ENCODE peak calls at places on chromosomes 4 and X, in nine cellular contexts. N is Peyer's patch, I is thyroid gland, G is right lobe of liver, X is transverse colon, L is IMR-90, F is ovary, U is adrenal gland, M is A549. H is an unnamed sample.
A peak's percentile ranks its signal among the peaks of the same experiment; 100 is the strongest.

GRCh38 chr4:156581693-156582092 is 389.9 kb downstream of the PDGFC start:
- DNase-seq in X (no peak), N (no peak), I (no peak), U (no peak), L (no peak), M (no peak), F (no peak), G (no peak), H (no peak)

GRCh38 chr4:133081246-133081645 is 67.8 kb upstream of the PCDH10 start:
- DNase-seq in G (no peak), L (no peak), I (no peak), X (no peak), U (no peak), M (no peak), F (no peak), N (no peak), H (no peak)

GRCh38 chr4:17623451-17624001 is 9.1 kb downstream of the MED28 start:
- DNase-seq in G (no peak), F (no peak), X (no peak), M (no peak), U (peak; percentile 47), N (no peak), I (no peak), L (peak; percentile 68), H (no peak)

GRCh38 chr4:80812145-80812544 is 218.4 kb upstream of the BMP3 start:
- DNase-seq in I (no peak), M (no peak), N (no peak), F (no peak), X (no peak), U (no peak), L (no peak), G (no peak), H (no peak)

GRCh38 chr4:17368408-17368807 is 143.5 kb downstream of the QDPR start:
- DNase-seq in M (no peak), N (no peak), G (no peak), X (no peak), I (no peak), U (no peak), F (no peak), L (no peak), H (no peak)

GRCh38 chrX:134571831-134572230 is 86.4 kb downstream of the PLAC1 start:
- DNase-seq in L (no peak), G (no peak), N (no peak), X (no peak), F (no peak), U (no peak), M (no peak), I (no peak), H (no peak)

GRCh38 chrX:39903343-39903742 is 194.4 kb downstream of the BCOR start:
- DNase-seq in X (no peak), N (no peak), G (no peak), F (no peak), L (peak; percentile 75), I (no peak), U (no peak), M (no peak), H (no peak)

GRCh38 chr4:80173387-80173786 is 23.9 kb upstream of the PRDM8 start:
- DNase-seq in L (peak; percentile 88), F (no peak), M (no peak), G (no peak), I (no peak), X (no peak), N (no peak), U (no peak), H (no peak)

GRCh38 chr4:44727471-44727870 is 1.1 kb upstream of the GNPDA2 start:
- DNase-seq in G (no peak), L (no peak), F (no peak), U (no peak), M (no peak), N (no peak), I (no peak), X (no peak), H (no peak)

GRCh38 chr4:44725166-44725565 is 1.2 kb downstream of the GNPDA2 start:
- DNase-seq in L (peak; percentile 5), I (no peak), G (no peak), U (no peak), F (no peak), M (no peak), N (no peak), X (no peak), H (no peak)

GRCh38 chr4:44722001-44722400 is 4.4 kb downstream of the GNPDA2 start:
- DNase-seq in G (no peak), U (no peak), I (no peak), F (no peak), X (no peak), N (no peak), L (no peak), M (no peak), H (no peak)

DNA sequence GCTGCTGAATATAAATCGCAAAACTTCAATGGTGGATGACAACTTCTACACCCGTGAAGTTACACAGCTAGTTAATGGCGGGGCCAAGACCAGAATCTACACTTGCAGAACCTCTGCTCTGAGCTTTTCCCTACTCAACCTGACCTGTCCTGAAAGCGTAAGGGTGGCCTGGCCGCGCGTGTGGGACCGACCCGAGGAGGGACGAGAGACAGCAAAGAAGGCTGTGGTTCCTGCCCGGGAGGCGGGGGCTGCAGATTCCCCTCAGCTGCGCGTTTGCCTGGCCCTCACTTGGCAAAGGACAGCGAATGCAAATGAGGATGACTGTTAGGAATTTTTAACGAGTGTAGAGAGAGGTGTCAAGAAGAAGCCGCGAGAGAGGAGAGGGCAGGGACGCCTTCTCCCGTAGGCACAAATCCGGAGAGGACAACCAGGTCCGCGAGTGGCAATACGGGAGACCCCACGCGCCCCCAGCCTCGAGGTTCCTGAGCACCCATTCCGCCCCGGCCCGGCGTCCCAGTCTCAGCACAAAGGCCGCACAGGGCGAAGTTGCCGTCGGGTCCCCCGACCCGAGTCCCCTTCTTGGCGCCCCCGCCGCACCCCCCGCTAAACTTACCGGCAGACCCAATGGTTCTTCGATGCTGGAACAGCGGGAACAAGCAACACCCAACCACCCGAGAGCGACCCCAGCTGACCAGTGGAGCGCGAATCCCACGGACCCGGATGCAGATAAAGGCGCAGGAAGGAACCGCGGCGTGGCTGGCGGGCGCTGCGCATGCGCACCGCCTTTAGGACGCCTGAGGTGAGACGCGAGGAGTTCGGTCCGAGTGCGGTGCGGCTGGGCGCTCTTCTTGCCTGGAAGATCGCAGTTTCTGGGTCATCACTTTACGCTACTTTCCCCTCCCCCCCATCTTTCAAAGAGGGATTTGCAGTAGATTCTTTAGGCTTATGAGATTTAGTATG is at the start of gene GNPDA2:
- DNase-seq in U (peak; percentile 97), F (peak; percentile 91), L (peak; percentile 89), M (peak; percentile 86), X (peak; percentile 90), G (peak; percentile 90), I (peak; percentile 89), N (peak; percentile 88), H (peak; percentile 84)
- TF ChIP-seq POLR2A in U (peak; percentile 75), F (peak; percentile 40), L (no peak), M (peak; percentile 83), X (peak; percentile 39), G (peak; percentile 45), I (peak; percentile 73), N (peak; percentile 34), H (peak; percentile 40)

GRCh38 chr4:95362066-95362465 is 186.7 kb downstream of the UNC5C start:
- DNase-seq in G (no peak), U (no peak), L (no peak), M (no peak), N (no peak), I (peak; percentile 56), X (no peak), F (no peak), H (no peak)

GRCh38 chr4:95361696-95361965 is 187.1 kb downstream of the UNC5C start:
- DNase-seq in U (no peak), X (no peak), F (no peak), N (no peak), I (no peak), L (no peak), M (no peak), G (no peak), H (no peak)

GRCh38 chr4:95363579-95363965 is 185.2 kb downstream of the UNC5C start:
- DNase-seq in F (no peak), U (no peak), N (no peak), G (no peak), I (no peak), M (no peak), X (no peak), L (no peak), H (no peak)

GRCh38 chr4:95363966-95364365 is 184.8 kb downstream of the UNC5C start:
- DNase-seq in I (peak; percentile 59), N (no peak), F (no peak), M (no peak), L (no peak), G (no peak), U (no peak), X (no peak), H (no peak)

DNA sequence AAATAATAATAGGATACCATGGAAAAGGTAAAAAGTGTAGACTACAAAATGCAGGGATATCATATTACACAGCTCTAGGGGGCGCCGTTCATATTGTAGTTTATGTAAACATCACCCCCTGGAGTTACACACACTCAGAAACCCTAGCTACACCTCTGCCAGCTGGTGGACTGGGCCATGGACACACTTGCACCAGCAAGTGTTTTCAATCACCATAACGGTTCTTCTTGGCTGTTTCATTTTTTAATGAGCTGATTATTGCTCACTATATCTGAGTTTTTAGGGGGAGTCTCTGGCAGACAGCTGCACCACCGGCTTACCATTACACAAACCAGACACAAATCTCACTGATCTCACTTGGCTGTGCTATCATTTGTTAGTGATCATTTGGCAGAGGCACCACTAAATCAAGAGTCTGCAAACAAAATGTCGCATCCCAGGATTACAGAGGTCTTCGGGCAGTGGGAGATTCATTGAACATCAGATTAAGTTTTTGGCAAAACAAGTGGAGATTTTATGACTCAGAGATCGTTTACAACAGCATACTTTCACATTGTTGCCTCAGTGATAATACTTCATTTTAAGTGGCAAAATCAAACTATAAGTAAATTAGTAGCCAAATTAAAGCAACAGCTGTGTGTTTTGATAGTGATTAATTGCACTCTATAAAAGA is 185.7 kb downstream of the UNC5C start:
- DNase-seq in G (no peak), N (no peak), I (peak; percentile 10), L (peak; percentile 0), F (peak; percentile 56), U (no peak), X (no peak), M (peak; percentile 18), H (no peak)
- TF ChIP-seq CTCF in G (no peak), N (no peak), I (no peak), L (no peak), F (no peak), U (peak; percentile 4), X (no peak), M (no peak), H (no peak)

GRCh38 chrX:129843459-129844306 is at the start of gene ZDHHC9:
- DNase-seq in N (peak; percentile 89), U (peak; percentile 94), F (peak; percentile 89), M (peak; percentile 91), X (peak; percentile 90), G (peak; percentile 88), I (peak; percentile 81), L (peak; percentile 85), H (peak; percentile 84)
- TF ChIP-seq POLR2A in N (no peak), U (peak; percentile 32), F (peak; percentile 28), M (peak; percentile 32), X (peak; percentile 47), G (peak; percentile 68), I (peak; percentile 58), L (peak; percentile 66), H (peak; percentile 63)

GRCh38 chr4:6473264-6474052 is 1.0 kb upstream of the PPP2R2C start:
- DNase-seq in M (no peak), U (peak; percentile 21), L (no peak), G (no peak), X (no peak), F (peak; percentile 5), I (no peak), N (no peak), H (no peak)

GRCh38 chr4:6475492-6476020 is 3.1 kb upstream of the PPP2R2C start:
- DNase-seq in U (peak; percentile 29), X (no peak), F (peak; percentile 1), N (no peak), L (no peak), G (no peak), M (no peak), I (no peak), H (no peak)

GRCh38 chr4:6474705-6475457 is 2.5 kb upstream of the PPP2R2C start:
- DNase-seq in X (no peak), G (no peak), U (no peak), F (peak; percentile 4), L (no peak), N (no peak), M (no peak), I (no peak), H (no peak)

GRCh38 chr4:6472387-6473263 is at the start of gene PPP2R2C:
- DNase-seq in G (no peak), L (no peak), U (peak; percentile 48), F (peak; percentile 2), M (peak; percentile 26), X (no peak), I (no peak), N (no peak), H (no peak)

DNA sequence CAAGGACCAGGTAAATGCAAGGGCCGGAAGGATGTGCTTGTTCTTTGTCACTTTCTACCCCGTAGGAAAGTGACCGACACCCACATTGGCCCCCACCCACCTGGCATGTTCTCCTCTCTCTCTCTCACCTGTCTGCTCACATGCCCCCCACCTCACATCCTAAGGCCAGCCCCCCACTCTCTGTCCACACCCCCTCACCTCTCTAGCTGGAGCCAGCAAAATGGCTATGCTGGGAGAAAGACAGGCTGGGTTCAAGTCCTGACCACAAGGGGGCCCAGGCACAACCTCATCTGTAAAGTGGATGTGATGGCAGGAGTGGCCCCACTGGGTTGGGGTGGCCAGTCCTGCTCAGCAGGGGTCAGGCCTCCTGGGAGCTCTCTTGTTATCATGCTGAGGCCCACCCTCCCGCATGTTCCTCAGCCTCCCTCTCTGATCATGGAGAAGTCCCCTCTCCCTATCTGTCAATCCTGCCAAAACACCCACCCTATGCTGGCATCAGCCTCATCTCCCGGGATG is 1.7 kb upstream of the PPP2R2C start:
- DNase-seq in G (no peak), N (no peak), I (no peak), U (peak; percentile 52), L (no peak), X (no peak), M (peak; percentile 56), F (peak; percentile 5), H (no peak)
- TF ChIP-seq CTCF in G (no peak), N (no peak), I (no peak), U (no peak), L (peak; percentile 9), X (no peak), M (peak; percentile 22), F (no peak), H (no peak)